ENCODE peak calls at places on chromosome 11, in six cellular contexts. T is Peyer's patch, H is suprapubic skin, C is tibial nerve, G is lower leg skin, D is esophagus squamous epithelium. L is an unnamed sample.

GRCh38 chr11:66289548-66290331 is 797 bp upstream of the YIF1A start:
- DNase-seq in T (peak), H (no peak), C (peak), G (no peak), D (no peak), L (no peak)

GRCh38 chr11:69637601-69637955 is 3.4 kb upstream of the CCND1 start:
- DNase-seq in T (no peak), H (peak), C (no peak), G (no peak), D (no peak), L (no peak)

GRCh38 chr11:114059278-114059983 is at the start of gene ZBTB16:
- DNase-seq in T (peak), H (peak), C (peak), G (peak), D (no peak), L (no peak)

GRCh38 chr11:15199693-15200092 is 85.0 kb downstream of the INSC start:
- DNase-seq in T (no peak), H (no peak), C (no peak), G (no peak), D (no peak), L (no peak)

GRCh38 chr11:123483058-123483457 is 53.0 kb downstream of the GRAMD1B start:
- DNase-seq in T (no peak), H (no peak), C (no peak), G (no peak), D (no peak), L (no peak)

GRCh38 chr11:83601201-83601992 is 315.2 kb upstream of the CCDC90B start:
- DNase-seq in T (no peak), H (no peak), C (no peak), G (no peak), D (no peak), L (no peak)

GRCh38 chr11:43067681-43068080 is 244.1 kb upstream of the API5 start:
- DNase-seq in T (no peak), H (no peak), C (no peak), G (no peak), D (no peak), L (no peak)

GRCh38 chr11:17643506-17644405 is 75.6 kb upstream of the MYOD1 start:
- DNase-seq in T (no peak), H (no peak), C (no peak), G (no peak), D (no peak), L (no peak)

GRCh38 chr11:15816270-15816871 is 540.0 kb downstream of the SOX6 start:
- DNase-seq in T (no peak), H (no peak), C (no peak), G (peak), D (no peak), L (no peak)

GRCh38 chr11:27462543-27462942 is 10.0 kb downstream of the LGR4 start:
- DNase-seq in T (no peak), H (no peak), C (no peak), G (no peak), D (no peak), L (no peak)

GRCh38 chr11:1469911-1470680 is 16.5 kb downstream of the MOB2 start:
- DNase-seq in T (no peak), H (no peak), C (no peak), G (no peak), D (no peak), L (no peak)

GRCh38 chr11:2788751-2789140 is 89.0 kb upstream of the KCNQ1OT1 start:
- DNase-seq in T (no peak), H (peak), C (no peak), G (no peak), D (no peak), L (peak)

GRCh38 chr11:116702772-116703360 is 69.9 kb downstream of the BUD13 start:
- DNase-seq in T (no peak), H (no peak), C (no peak), G (no peak), D (no peak), L (no peak)

GRCh38 chr11:128339721-128340271 is 247.6 kb downstream of the ETS1 start:
- DNase-seq in T (no peak), H (no peak), C (no peak), G (no peak), D (no peak), L (no peak)

GRCh38 chr11:57434640-57435546 is 8.0 kb upstream of the SLC43A3 start:
- DNase-seq in T (no peak), H (no peak), C (no peak), G (peak), D (no peak), L (no peak)

GRCh38 chr11:57900315-57900714 is 123.4 kb upstream of the OR9Q1 start:
- DNase-seq in T (no peak), H (no peak), C (no peak), G (no peak), D (no peak), L (no peak)

GRCh38 chr11:133983660-133984316 is 27.0 kb upstream of the IGSF9B start:
- DNase-seq in T (no peak), H (no peak), C (no peak), G (no peak), D (no peak), L (no peak)

GRCh38 chr11:1888811-1889526 is 2.7 kb downstream of the PRR33 start:
- DNase-seq in T (peak), H (no peak), C (peak), G (no peak), D (no peak), L (no peak)

GRCh38 chr11:114285599-114285998 is 10.6 kb upstream of the NNMT start:
- DNase-seq in T (no peak), H (no peak), C (no peak), G (no peak), D (no peak), L (peak)

GRCh38 chr11:61120865-61121831 is 18.9 kb downstream of the CD5 start:
- DNase-seq in T (no peak), H (no peak), C (no peak), G (no peak), D (no peak), L (no peak)

GRCh38 chr11:32032478-32032877 is 58.4 kb upstream of the RCN1 start:
- DNase-seq in T (no peak), H (no peak), C (no peak), G (no peak), D (no peak), L (no peak)

GRCh38 chr11:126347751-126348628 is 7.5 kb upstream of the ST3GAL4 start:
- DNase-seq in T (no peak), H (no peak), C (no peak), G (no peak), D (no peak), L (no peak)

GRCh38 chr11:126345759-126346585 is 9.5 kb upstream of the ST3GAL4 start:
- DNase-seq in T (no peak), H (no peak), C (no peak), G (peak), D (no peak), L (no peak)

GRCh38 chr11:126344291-126344970 is 11.1 kb upstream of the ST3GAL4 start:
- DNase-seq in T (no peak), H (no peak), C (no peak), G (no peak), D (no peak), L (no peak)

GRCh38 chr11:126345283-126345682 is 10.2 kb upstream of the ST3GAL4 start:
- DNase-seq in T (no peak), H (no peak), C (no peak), G (no peak), D (no peak), L (no peak)

GRCh38 chr11:126346586-126346940 is 8.9 kb upstream of the ST3GAL4 start:
- DNase-seq in T (no peak), H (no peak), C (no peak), G (no peak), D (no peak), L (no peak)
- TF ChIP-seq POLR2A in T (no peak), H (no peak), C (no peak), G (no peak), D (no peak), L (no peak)

DNA sequence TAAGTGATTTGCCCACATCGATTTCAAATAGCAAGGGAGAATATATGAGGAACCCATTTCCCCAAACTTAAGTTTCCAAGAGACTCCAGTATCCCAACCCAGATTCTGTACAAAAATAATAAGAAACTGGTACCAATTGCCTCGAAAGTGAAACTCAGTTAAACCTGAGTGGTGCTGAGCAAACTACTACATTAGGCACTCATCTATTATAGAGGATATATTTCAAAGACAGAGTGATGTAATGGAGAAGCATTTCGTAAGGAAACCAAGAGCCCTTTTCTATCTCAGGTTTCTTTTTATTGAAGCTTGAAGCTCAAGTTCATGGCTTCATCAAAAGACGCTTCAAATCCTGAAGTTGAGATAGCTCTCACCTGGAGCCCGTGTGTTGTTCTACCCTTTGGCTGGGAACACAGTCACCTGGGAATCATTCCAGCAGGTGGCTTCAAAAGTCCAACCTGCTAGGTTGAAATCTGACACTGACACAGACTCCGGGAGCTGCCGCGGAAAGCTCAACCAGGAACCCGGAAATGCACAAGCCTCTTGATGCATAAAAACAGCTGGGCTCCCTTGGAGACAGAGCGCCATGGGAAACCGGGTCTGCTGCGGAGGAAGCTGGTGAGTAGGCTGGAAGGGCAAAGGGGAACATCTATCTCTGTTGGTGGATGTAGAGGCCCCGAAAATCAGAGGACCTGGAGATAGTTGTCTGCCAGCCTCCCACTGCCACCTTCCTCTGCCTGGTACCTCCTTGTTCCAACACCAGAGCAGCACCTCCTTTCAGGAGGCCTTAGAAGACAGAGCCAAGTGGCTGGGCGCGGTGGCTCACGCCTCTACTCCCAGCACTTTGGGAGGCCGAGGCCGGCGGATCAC is at the start of gene C11orf52:
- DNase-seq in T (no peak), H (no peak), C (no peak), G (no peak), D (no peak), L (no peak)
- TF ChIP-seq POLR2A in T (peak), H (no peak), C (no peak), G (no peak), D (no peak), L (no peak)

GRCh38 chr11:76671626-76672309 is 1.2 kb upstream of the LRRC32 start:
- DNase-seq in T (no peak), H (no peak), C (no peak), G (no peak), D (no peak), L (no peak)

GRCh38 chr11:76669901-76670474 is 559 bp downstream of the LRRC32 start:
- DNase-seq in T (no peak), H (no peak), C (peak), G (peak), D (no peak), L (no peak)

GRCh38 chr11:76671236-76671590 is 666 bp upstream of the LRRC32 start:
- DNase-seq in T (no peak), H (no peak), C (no peak), G (no peak), D (no peak), L (no peak)

GRCh38 chr11:76672431-76673163 is 2.0 kb upstream of the LRRC32 start:
- DNase-seq in T (peak), H (no peak), C (no peak), G (no peak), D (no peak), L (no peak)

DNA sequence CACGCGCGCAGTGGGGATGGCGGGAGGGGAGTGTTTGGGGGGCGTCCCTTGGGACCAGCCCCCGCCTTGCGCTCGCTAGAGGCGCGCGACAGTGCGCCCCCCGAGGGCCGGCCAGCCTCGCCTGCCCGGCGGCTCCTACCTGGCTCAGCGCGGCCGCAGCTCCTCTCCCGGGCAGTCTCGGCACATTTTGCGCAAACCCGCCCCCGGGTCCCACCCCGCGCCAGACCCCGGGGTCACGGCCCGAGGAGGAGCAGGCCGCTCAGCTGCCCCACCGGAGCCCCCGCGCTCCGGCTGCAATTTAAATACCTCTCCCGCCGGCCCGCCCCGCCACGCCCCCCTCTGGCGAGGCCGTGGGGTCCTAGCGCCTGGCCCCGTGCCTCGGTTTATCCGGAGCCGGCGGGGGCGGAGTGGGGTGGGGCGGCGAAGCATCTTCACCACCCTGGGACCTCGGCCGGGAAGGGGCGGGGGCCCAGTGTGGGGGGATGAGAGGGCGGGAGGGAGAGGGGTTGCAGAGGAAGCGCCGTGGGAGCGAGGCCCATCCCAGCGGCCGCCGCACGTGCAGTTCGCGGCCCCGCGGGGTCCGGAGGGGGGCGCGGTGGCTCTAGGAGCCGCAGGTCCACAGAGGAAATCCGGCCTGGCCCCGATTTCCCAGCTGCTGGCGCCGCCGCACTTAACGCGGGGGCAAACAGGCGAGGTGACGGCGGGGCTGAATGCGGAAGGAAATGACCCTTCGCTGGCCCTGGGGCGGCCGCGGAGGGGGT is at the start of gene LRRC32:
- DNase-seq in T (peak), H (no peak), C (peak), G (no peak), D (no peak), L (no peak)
- TF ChIP-seq POLR2A in T (no peak), H (no peak), C (no peak), G (no peak), D (no peak), L (no peak)

GRCh38 chr11:46741600-46742484 is 22.8 kb downstream of the F2 start:
- DNase-seq in T (no peak), H (no peak), C (no peak), G (no peak), D (no peak), L (no peak)
- TF ChIP-seq POLR2A in T (no peak), H (no peak), C (no peak), G (no peak), D (no peak), L (no peak)

GRCh38 chr11:121225402-121225801 is 67.2 kb upstream of the SC5D start:
- DNase-seq in T (no peak), H (no peak), C (no peak), G (no peak), D (no peak), L (no peak)

GRCh38 chr11:121221801-121222200 is 70.8 kb upstream of the SC5D start:
- DNase-seq in T (no peak), H (no peak), C (no peak), G (no peak), D (no peak), L (no peak)

GRCh38 chr11:121231576-121232278 is 60.8 kb upstream of the SC5D start:
- DNase-seq in T (no peak), H (no peak), C (no peak), G (no peak), D (no peak), L (no peak)

GRCh38 chr11:121229495-121229894 is 63.1 kb upstream of the SC5D start:
- DNase-seq in T (no peak), H (no peak), C (no peak), G (no peak), D (no peak), L (no peak)

DNA sequence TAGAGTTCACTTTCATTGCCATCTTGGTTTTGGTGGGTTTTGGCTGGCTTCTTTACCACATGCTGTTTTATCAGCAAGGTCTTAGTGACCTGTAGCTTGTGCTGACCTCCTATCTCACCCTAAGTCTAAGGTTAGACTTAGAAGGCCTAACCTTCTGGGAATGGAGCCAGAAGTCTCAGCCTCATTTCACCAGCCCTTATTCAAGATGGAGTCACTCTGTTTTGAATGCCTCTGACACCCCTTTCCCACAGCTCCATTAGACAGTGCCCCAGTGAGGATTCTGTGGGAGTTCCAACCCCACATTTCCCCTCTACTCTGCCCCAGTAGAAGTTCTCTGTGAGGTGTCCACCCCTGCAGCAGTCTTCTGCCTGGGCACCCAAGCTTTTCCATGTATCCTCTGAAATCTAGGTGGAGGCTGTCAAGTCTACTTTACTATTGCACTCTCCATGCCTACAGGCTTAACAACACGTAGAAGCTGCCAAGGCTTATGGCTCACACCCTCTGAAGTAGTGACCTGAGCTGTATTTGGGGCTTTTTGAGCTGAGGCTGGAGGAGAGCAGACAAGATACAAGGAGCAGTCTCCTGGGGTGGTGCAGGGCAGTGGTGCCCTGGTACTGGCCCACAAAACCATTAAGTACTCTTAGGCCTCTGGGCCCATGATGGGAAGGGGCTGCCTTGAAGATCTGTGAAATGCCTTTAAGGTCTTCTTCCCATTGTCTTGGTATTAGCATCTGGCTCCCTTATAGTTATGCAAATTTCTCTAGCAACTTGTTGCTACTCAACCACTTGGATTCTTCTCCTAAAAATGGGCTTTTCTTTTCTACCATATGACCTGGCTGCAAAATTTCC is 65.9 kb upstream of the SC5D start:
- DNase-seq in T (no peak), H (no peak), C (no peak), G (no peak), D (no peak), L (no peak)
- TF ChIP-seq POLR2A in T (no peak), H (no peak), C (no peak), G (no peak), D (no peak), L (no peak)